ENCODE peak calls at places on chromosomes 5 and 9, in six cellular contexts. M, W, V, Z, G and O are unnamed samples.

GRCh38 chr5:129664336-129664937 is 83.5 kb upstream of the MINAR2 start:
- DNase-seq in W (no peak), V (peak), G (no peak), M (peak), Z (no peak), O (peak)

GRCh38 chr9:4604678-4605095 is 57.4 kb upstream of the PLPP6 start:
- DNase-seq in V (peak), G (no peak), Z (no peak), W (peak), M (peak), O (peak)

GRCh38 chr5:89728750-89729149 is 680.8 kb downstream of the CETN3 start:
- DNase-seq in W (no peak), M (no peak), V (no peak), Z (no peak), G (no peak), O (peak)

GRCh38 chr5:142789206-142789605 is 19.0 kb downstream of the ARHGAP26 start:
- DNase-seq in W (no peak), V (no peak), G (no peak), M (no peak), Z (no peak), O (no peak)

GRCh38 chr5:31854181-31854624 is 215.3 kb downstream of the PDZD2 start:
- DNase-seq in W (no peak), V (no peak), G (no peak), Z (no peak), M (no peak), O (no peak)

GRCh38 chr5:142433526-142434321 is 108.9 kb upstream of the SPRY4 start:
- DNase-seq in G (no peak), V (no peak), Z (no peak), W (no peak), M (no peak), O (no peak)

GRCh38 chr9:14301582-14301981 is 12.4 kb downstream of the NFIB start:
- DNase-seq in M (peak), Z (no peak), V (no peak), W (no peak), G (no peak), O (no peak)

GRCh38 chr5:68534131-68534940 is 318.8 kb downstream of the PIK3R1 start:
- DNase-seq in V (peak), G (no peak), Z (peak), M (no peak), W (no peak), O (no peak)

GRCh38 chr9:99118782-99119466 is 14.0 kb downstream of the TGFBR1 start:
- DNase-seq in W (peak), M (no peak), Z (no peak), G (peak), V (peak), O (no peak)

GRCh38 chr5:170739446-170739845 is 44.1 kb upstream of the GABRP start:
- DNase-seq in V (no peak), Z (no peak), G (no peak), M (no peak), W (no peak), O (no peak)

GRCh38 chr5:81164936-81165335 is 68.2 kb upstream of the CKMT2 start:
- DNase-seq in Z (no peak), G (no peak), M (no peak), W (no peak), V (no peak), O (no peak)

GRCh38 chr5:138989720-138990119 is 114.6 kb upstream of the LRRTM2 start:
- DNase-seq in M (no peak), W (no peak), V (no peak), Z (no peak), G (no peak), O (peak)

GRCh38 chr5:2039180-2039531 is 156.4 kb upstream of the IRX4 start:
- DNase-seq in M (peak), G (no peak), W (no peak), V (no peak), Z (no peak), O (no peak)

GRCh38 chr9:121085661-121086060 is 10.9 kb downstream of the CNTRL start:
- DNase-seq in M (no peak), Z (no peak), W (no peak), V (no peak), G (no peak), O (peak)

GRCh38 chr9:36041491-36041890 is 4.8 kb downstream of the RECK start:
- DNase-seq in Z (no peak), G (no peak), V (no peak), M (no peak), W (no peak), O (no peak)

GRCh38 chr9:33429256-33430080 is 17.9 kb downstream of the AQP3 start:
- DNase-seq in G (no peak), Z (no peak), W (no peak), V (no peak), M (no peak), O (no peak)

GRCh38 chr5:69493235-69493925 is 790 bp downstream of the OCLN start:
- DNase-seq in Z (no peak), M (no peak), W (no peak), G (no peak), V (peak), O (no peak)

GRCh38 chr9:107280543-107280942 is 2.5 kb upstream of the RAD23B start:
- DNase-seq in V (no peak), Z (no peak), M (no peak), G (no peak), W (no peak), O (no peak)

GRCh38 chr5:124059200-124059599 is 547.2 kb downstream of the CSNK1G3 start:
- DNase-seq in W (no peak), Z (no peak), V (no peak), G (no peak), M (no peak), O (peak)

GRCh38 chr5:23820764-23821471 is 313.5 kb downstream of the PRDM9 start:
- DNase-seq in W (no peak), M (peak), Z (no peak), G (no peak), V (no peak), O (peak)

GRCh38 chr5:154071799-154072781 is 33.3 kb downstream of the MFAP3 start:
- DNase-seq in W (peak), Z (peak), M (peak), V (peak), G (peak), O (peak)

GRCh38 chr9:99628843-99629242 is 192.8 kb upstream of the NR4A3 start:
- DNase-seq in G (no peak), M (no peak), V (no peak), W (no peak), Z (no peak), O (no peak)

GRCh38 chr9:100669968-100670367 is 92.1 kb downstream of the CAVIN4 start:
- DNase-seq in M (peak), W (no peak), V (no peak), Z (no peak), G (no peak), O (no peak)

GRCh38 chr5:169197343-169197742 is 103.6 kb downstream of the SLIT3 start:
- DNase-seq in G (no peak), M (no peak), Z (no peak), V (peak), W (no peak), O (no peak)

GRCh38 chr5:163861670-163862069 is 356.3 kb downstream of the MAT2B start:
- DNase-seq in G (no peak), V (no peak), W (no peak), M (no peak), Z (no peak), O (no peak)

GRCh38 chr9:100575765-100576368 is 2.0 kb upstream of the CAVIN4 start:
- DNase-seq in W (no peak), Z (no peak), V (no peak), G (no peak), M (no peak), O (no peak)

GRCh38 chr5:87010736-87011135 is 256.9 kb upstream of the RASA1 start:
- DNase-seq in Z (no peak), G (no peak), W (no peak), V (no peak), M (no peak), O (no peak)

GRCh38 chr5:142805339-142805738 is 35.2 kb downstream of the ARHGAP26 start:
- DNase-seq in Z (no peak), G (no peak), W (no peak), M (no peak), V (no peak), O (no peak)

GRCh38 chr5:59174248-59174844 is 591.5 kb downstream of the RAB3C start:
- DNase-seq in G (no peak), V (no peak), M (no peak), Z (no peak), W (peak), O (peak)

GRCh38 chr9:128729302-128729701 is 5.4 kb upstream of the ZDHHC12 start:
- DNase-seq in W (no peak), G (no peak), M (peak), Z (no peak), V (no peak), O (no peak)

GRCh38 chr9:91714874-91715615 is 235.0 kb downstream of the ROR2 start:
- DNase-seq in G (no peak), M (no peak), Z (no peak), V (no peak), W (no peak), O (no peak)